ENCODE peak calls at places on chromosomes 12 and 14, in ten cellular contexts. C is iris pigment epithelial cell; L is kidney glomerular epithelial cell; T is naive thymus-derived CD8-positive, alpha-beta T cell; K is nucleus accumbens; Y is hippocampal formation; P is WERI-Rb-1; O is stimulated activated naive CD4-positive, alpha-beta T cell; R is endothelial cell; M is mucosa of gallbladder. E is an unnamed sample.

GRCh38 chr12:2138871-2139308 is 86.1 kb downstream of the CACNA1C start:
- DNase-seq in O (no peak), P (no peak), K (no peak), C (peak; percentile 32), R (no peak), Y (no peak), L (peak; percentile 3), M (no peak), T (no peak), E (no peak)

GRCh38 chr14:44701563-44702263 is 194.6 kb upstream of the FSCB start:
- DNase-seq in P (no peak), L (peak; percentile 43), K (no peak), O (no peak), R (no peak), C (peak; percentile 1), Y (no peak), M (no peak), T (no peak), E (no peak)

GRCh38 chr12:7339675-7340074 is 35.8 kb downstream of the ACSM4 start:
- DNase-seq in T (no peak), Y (no peak), P (no peak), O (no peak), R (no peak), L (no peak), C (no peak), M (no peak), K (no peak), E (no peak)

GRCh38 chr14:100547633-100548294 is 39.5 kb downstream of the BEGAIN start:
- DNase-seq in R (no peak), K (no peak), P (no peak), T (peak; percentile 53), M (peak; percentile 73), O (peak; percentile 45), C (peak; percentile 68), Y (peak; percentile 12), L (no peak), E (no peak)

GRCh38 chr14:99604766-99605298 is 825 bp upstream of the CCDC85C start:
- DNase-seq in M (no peak), C (no peak), P (peak; percentile 62), O (peak; percentile 48), R (peak; percentile 62), K (no peak), T (no peak), Y (no peak), L (no peak), E (peak; percentile 37)

GRCh38 chr14:54877703-54878021 is 25.0 kb downstream of the GCH1 start:
- DNase-seq in R (no peak), K (no peak), L (no peak), P (no peak), Y (no peak), M (no peak), C (no peak), T (no peak), O (no peak), E (no peak)

GRCh38 chr12:34595749-34596733 is 573.7 kb downstream of the ALG10 start:
- DNase-seq in L (no peak), P (no peak), R (no peak), C (no peak), Y (no peak), M (no peak), T (no peak), K (no peak), O (no peak), E (peak; percentile 1)

GRCh38 chr12:94659531-94659930 is 9.2 kb upstream of the TMCC3 start:
- DNase-seq in K (no peak), M (no peak), P (no peak), Y (peak; percentile 26), O (no peak), R (no peak), T (no peak), C (no peak), L (no peak), E (no peak)

GRCh38 chr14:35287481-35288013 is 4.6 kb upstream of the PSMA6 start:
- DNase-seq in K (no peak), T (no peak), R (no peak), L (no peak), M (no peak), O (no peak), P (no peak), C (no peak), Y (no peak), E (peak; percentile 32)

GRCh38 chr12:7638064-7638763 is 27.5 kb downstream of the APOBEC1 start:
- DNase-seq in C (no peak), T (no peak), O (no peak), K (no peak), Y (no peak), L (no peak), R (peak; percentile 18), P (no peak), M (peak; percentile 12), E (no peak)

GRCh38 chr12:131642101-131642540 is 68.8 kb upstream of the SFSWAP start:
- DNase-seq in C (no peak), L (no peak), P (peak; percentile 28), R (no peak), T (no peak), O (no peak), M (no peak), K (no peak), Y (no peak), E (peak; percentile 71)

GRCh38 chr12:27001663-27002062 is 12.5 kb downstream of the TM7SF3 start:
- DNase-seq in C (no peak), O (no peak), P (no peak), T (no peak), L (no peak), R (no peak), K (no peak), M (no peak), Y (no peak), E (no peak)

GRCh38 chr14:58792421-58792820 is 154.7 kb downstream of the DACT1 start:
- DNase-seq in P (no peak), O (no peak), R (no peak), T (no peak), K (no peak), Y (no peak), L (no peak), M (no peak), C (peak; percentile 33), E (no peak)

GRCh38 chr12:23115984-23116383 is 491.0 kb downstream of the ETNK1 start:
- DNase-seq in Y (no peak), O (no peak), M (no peak), K (no peak), C (no peak), P (no peak), L (no peak), R (no peak), T (no peak), E (no peak)

GRCh38 chr12:89574736-89575208 is 48.9 kb upstream of the POC1B start:
- DNase-seq in P (no peak), T (no peak), O (no peak), L (peak; percentile 5), C (peak; percentile 91), Y (no peak), M (no peak), R (no peak), K (no peak), E (peak; percentile 89)

GRCh38 chr12:32666510-32666909 is 12.6 kb upstream of the DNM1L start:
- DNase-seq in K (no peak), M (no peak), L (no peak), R (no peak), O (no peak), Y (no peak), P (no peak), C (no peak), T (no peak), E (no peak)

GRCh38 chr12:43805857-43806736 is at the start of gene TWF1:
- DNase-seq in K (peak; percentile 58), Y (peak; percentile 88), P (peak; percentile 81), R (peak; percentile 94), M (peak; percentile 88), O (peak; percentile 77), T (peak; percentile 74), L (peak; percentile 75), C (peak; percentile 82), E (peak; percentile 92)

GRCh38 chr14:30842431-30842830 is 31.9 kb upstream of the COCH start:
- DNase-seq in L (no peak), T (no peak), M (no peak), P (no peak), K (no peak), R (no peak), O (no peak), Y (no peak), C (no peak), E (no peak)

GRCh38 chr14:102819176-102819628 is 42.0 kb downstream of the TRAF3 start:
- DNase-seq in P (no peak), L (no peak), M (no peak), K (no peak), T (no peak), C (no peak), O (no peak), Y (no peak), R (no peak), E (no peak)

E was measured in K562.